ENCODE peak calls at places on chromosomes 12 and 14, in ten cellular contexts. S is heart left ventricle, R is A549, N is adrenal gland, X is HCT116, K is NB4, P is IMR-90, M is breast epithelium, I is sigmoid colon, Y is spleen. C is an unnamed sample.

GRCh38 chr12:51186465-51186864 is 13.5 kb upstream of the TFCP2 start:
- DNase-seq in I (peak), P (no peak), K (no peak), X (no peak), Y (no peak), S (no peak), R (no peak), M (no peak), N (no peak), C (no peak)

GRCh38 chr12:56684745-56685369 is 3.2 kb downstream of the PTGES3 start:
- DNase-seq in I (no peak), P (no peak), R (peak), S (no peak), N (no peak), Y (peak), M (no peak), X (no peak), K (peak), C (no peak)

GRCh38 chr14:33556382-33557121 is 394.3 kb downstream of the EGLN3 start:
- DNase-seq in P (no peak), X (no peak), M (no peak), R (no peak), N (no peak), S (no peak), K (no peak), I (no peak), Y (no peak), C (no peak)

GRCh38 chr14:71645656-71646055 is 286.6 kb upstream of the RGS6 start:
- DNase-seq in R (peak), K (no peak), M (no peak), Y (no peak), I (no peak), S (no peak), X (no peak), N (no peak), P (peak), C (no peak)

GRCh38 chr14:64112859-64113258 is 181.3 kb downstream of the ESR2 start:
- DNase-seq in N (no peak), P (no peak), K (peak), I (no peak), X (no peak), M (peak), R (no peak), S (no peak), Y (no peak), C (no peak)

GRCh38 chr14:90703841-90704240 is 112.4 kb downstream of the TTC7B start:
- DNase-seq in Y (no peak), N (no peak), K (no peak), S (no peak), P (no peak), X (no peak), R (no peak), I (no peak), M (no peak), C (no peak)

GRCh38 chr12:50949801-50950302 is 2.5 kb upstream of the HIGD1C start:
- DNase-seq in R (no peak), S (no peak), Y (no peak), P (no peak), X (no peak), I (no peak), M (no peak), K (no peak), N (no peak), C (no peak)

GRCh38 chr12:73531752-73532151 is 1005.9 kb upstream of the ATXN7L3B start:
- DNase-seq in I (no peak), N (no peak), X (no peak), S (no peak), R (no peak), K (no peak), P (no peak), Y (no peak), M (no peak), C (no peak)

GRCh38 chr14:78152246-78153068 is 17.7 kb upstream of the NRXN3 start:
- DNase-seq in Y (no peak), S (no peak), K (peak), M (no peak), I (no peak), N (no peak), R (no peak), P (no peak), X (no peak), C (no peak)

GRCh38 chr12:84165998-84166571 is 746.5 kb downstream of the SLC6A15 start:
- DNase-seq in Y (no peak), M (no peak), I (no peak), K (no peak), S (no peak), X (no peak), R (no peak), P (no peak), N (no peak), C (no peak)

GRCh38 chr12:121059031-121059898 is 20.2 kb upstream of the OASL start:
- DNase-seq in X (no peak), P (no peak), I (no peak), R (no peak), M (no peak), S (no peak), Y (no peak), K (no peak), N (no peak), C (no peak)

GRCh38 chr12:102343361-102344121 is 136.8 kb downstream of the IGF1 start:
- DNase-seq in S (no peak), I (no peak), N (no peak), M (no peak), Y (no peak), R (peak), K (no peak), P (peak), X (no peak), C (no peak)

GRCh38 chr12:127480775-127481314 is 786.1 kb upstream of the TMEM132C start:
- DNase-seq in R (no peak), S (no peak), M (no peak), I (no peak), X (no peak), P (no peak), N (no peak), K (no peak), Y (no peak), C (no peak)

GRCh38 chr14:101350710-101351109 is 210.6 kb upstream of the DIO3 start:
- DNase-seq in R (no peak), I (peak), N (no peak), K (no peak), X (no peak), P (no peak), M (no peak), Y (no peak), S (no peak), C (no peak)

GRCh38 chr14:85576848-85577541 is 47.1 kb downstream of the FLRT2 start:
- DNase-seq in X (no peak), N (no peak), S (no peak), P (peak), K (no peak), R (no peak), M (no peak), I (no peak), Y (no peak), C (no peak)

GRCh38 chr12:125225641-125226040 is 160.4 kb downstream of the AACS start:
- DNase-seq in X (no peak), I (no peak), Y (no peak), R (no peak), P (no peak), K (no peak), M (no peak), S (no peak), N (no peak), C (no peak)

GRCh38 chr14:54216827-54217226 is 180.0 kb upstream of the CDKN3 start:
- DNase-seq in S (no peak), K (no peak), M (no peak), P (no peak), Y (no peak), I (no peak), N (no peak), X (no peak), R (no peak), C (no peak)

GRCh38 chr14:81400202-81400678 is at the start of gene STON2:
- DNase-seq in Y (no peak), X (peak), R (peak), S (no peak), P (no peak), N (no peak), M (peak), K (peak), I (no peak), C (peak)

GRCh38 chr14:31937730-31938346 is 139.3 kb upstream of the ARHGAP5 start:
- DNase-seq in I (peak), M (peak), K (peak), R (peak), N (peak), Y (no peak), P (peak), X (peak), S (peak), C (no peak)

GRCh38 chr12:94563261-94563660 is 87.1 kb downstream of the TMCC3 start:
- DNase-seq in S (peak), M (no peak), R (no peak), X (no peak), Y (no peak), K (no peak), P (no peak), N (no peak), I (no peak), C (no peak)
- TF ChIP-seq POLR2A in S (no peak), M (no peak), R (no peak), X (no peak), Y (no peak), K (no peak), P (no peak), N (no peak), I (no peak), C (no peak)

GRCh38 chr12:98601924-98602323 is 8.4 kb downstream of the SLC25A3 start:
- DNase-seq in Y (no peak), P (no peak), R (no peak), X (no peak), K (no peak), N (no peak), I (no peak), M (no peak), S (no peak), C (no peak)

GRCh38 chr12:98606367-98606985 is 13.0 kb downstream of the SLC25A3 start:
- DNase-seq in S (no peak), X (no peak), I (no peak), R (no peak), K (peak), Y (no peak), P (no peak), N (no peak), M (no peak), C (no peak)
- TF ChIP-seq CTCF in S (no peak), X (peak), I (no peak), R (no peak), K (no peak), Y (peak), P (peak), N (no peak), M (no peak), C (no peak)

DNA sequence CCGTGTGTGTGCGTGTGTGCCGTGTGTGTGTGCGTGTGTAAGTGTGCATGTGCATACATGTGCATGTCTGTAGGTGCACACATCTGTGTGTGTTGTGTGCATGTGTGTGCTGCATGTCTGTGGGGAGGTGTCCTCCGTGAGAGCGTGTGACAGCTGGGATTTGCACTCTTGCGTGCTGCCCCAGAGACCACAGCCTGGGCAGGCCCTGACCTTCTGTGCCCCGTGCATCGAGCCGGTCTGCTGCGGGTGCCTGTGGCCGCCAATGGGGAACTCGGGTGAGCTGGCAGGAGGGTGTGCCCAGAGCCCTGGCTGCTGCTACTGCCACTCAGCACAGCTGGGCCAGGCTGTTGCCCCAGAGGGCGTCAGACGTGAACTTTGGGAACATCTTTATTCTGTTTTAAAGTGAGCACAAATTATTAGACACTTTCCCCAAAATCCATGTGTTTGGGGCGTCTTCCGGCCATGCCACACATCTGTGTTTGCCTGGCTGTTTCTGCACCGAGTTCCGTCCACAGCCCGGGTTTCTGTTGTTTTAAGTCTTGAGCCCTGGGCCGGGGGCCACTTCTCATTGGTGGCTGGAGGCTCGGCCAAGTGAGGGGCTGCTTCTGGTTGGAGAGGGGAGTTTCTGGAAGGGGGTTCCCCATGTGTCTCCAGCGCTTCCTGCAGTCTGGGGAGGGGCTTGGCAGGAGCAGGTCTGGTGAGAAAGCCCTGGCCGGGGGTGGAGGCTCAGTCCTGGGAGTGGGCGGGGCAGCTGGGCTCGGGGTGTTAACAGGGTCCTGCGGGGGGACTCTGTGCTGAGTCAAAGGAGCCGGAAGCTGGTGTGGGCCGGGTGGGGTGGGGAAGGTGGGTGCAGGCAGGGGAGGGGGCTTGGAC is 7.6 kb downstream of the CEP170B start:
- DNase-seq in K (no peak), N (peak), I (no peak), M (no peak), Y (peak), S (peak), P (peak), X (no peak), R (no peak), C (peak)
- TF ChIP-seq POLR2A in K (no peak), N (no peak), I (no peak), M (no peak), Y (no peak), S (no peak), P (no peak), X (no peak), R (peak), C (no peak)

GRCh38 chr12:25119020-25119419 is 75.9 kb downstream of the DNAI7 start:
- DNase-seq in Y (no peak), P (no peak), R (no peak), S (no peak), X (no peak), I (no peak), K (no peak), N (no peak), M (no peak), C (no peak)
- TF ChIP-seq CTCF in Y (no peak), P (no peak), R (no peak), S (no peak), X (no peak), I (no peak), K (no peak), N (no peak), M (no peak), C (no peak)

GRCh38 chr14:36513451-36514277 is 6.4 kb downstream of the NKX2-1 start:
- DNase-seq in P (no peak), Y (no peak), R (no peak), M (no peak), K (no peak), S (no peak), N (no peak), I (no peak), X (no peak), C (no peak)
- TF ChIP-seq POLR2A in P (no peak), Y (no peak), R (no peak), M (no peak), K (no peak), S (no peak), N (no peak), I (no peak), X (no peak), C (no peak)